ENCODE peak calls at places on chromosome 1, in five cellular contexts. W is activated T-helper 2 cell treated with anti-CD3 and anti-CD28 coated beads, Interferon-gamma antibody, Interleukin-2, Interleukin-4, amounts not matched to agents 10 μg/mL and 5 μg/mL and 100 μg/mL, durations not matched to agents 14 hours and 24 hours and 36 hours; I is GDM1; J is GM12891; L is tibial nerve. O is an unnamed sample.

GRCh38 chr1:78143152-78143551 is 97.4 kb downstream of the GIPC2 start:
- DNase-seq in W (no peak), L (no peak), J (peak; percentile 10), I (peak; percentile 10), O (no peak)

GRCh38 chr1:228036701-228037231 is 30.0 kb downstream of the WNT3A start:
- DNase-seq in W (no peak), J (no peak), I (no peak), L (no peak), O (peak; percentile 57)

GRCh38 chr1:5637171-5637570 is 355.1 kb downstream of the NPHP4 start:
- DNase-seq in W (no peak), L (peak; percentile 43), I (no peak), J (no peak), O (no peak)

GRCh38 chr1:58895082-58895481 is 111.2 kb upstream of the JUN start:
- DNase-seq in J (no peak), W (no peak), I (no peak), L (no peak), O (no peak)

GRCh38 chr1:209326876-209327275 is 256.6 kb upstream of the CAMK1G start:
- DNase-seq in L (no peak), W (no peak), I (no peak), J (no peak), O (no peak)

GRCh38 chr1:22776051-22776611 is 65.5 kb downstream of the EPHB2 start:
- DNase-seq in L (no peak), J (no peak), W (no peak), I (no peak), O (no peak)

GRCh38 chr1:14466006-14466405 is 132.5 kb upstream of the KAZN start:
- DNase-seq in W (no peak), L (no peak), I (no peak), J (no peak), O (no peak)

GRCh38 chr1:187051618-187052232 is 223.0 kb downstream of the PLA2G4A start:
- DNase-seq in W (no peak), J (peak; percentile 5), L (no peak), I (no peak), O (no peak)

GRCh38 chr1:48027533-48027835 is 30.3 kb upstream of the TRABD2B start:
- DNase-seq in I (no peak), W (no peak), L (no peak), J (no peak), O (peak; percentile 40)

GRCh38 chr1:228277491-228278431 is 69.9 kb downstream of the OBSCN start:
- DNase-seq in W (no peak), J (no peak), L (no peak), I (no peak), O (peak; percentile 6)

GRCh38 chr1:149885364-149886111 is 13.8 kb upstream of the BOLA1 start:
- DNase-seq in L (peak; percentile 86), W (peak; percentile 76), J (no peak), I (peak; percentile 72), O (peak; percentile 76)

GRCh38 chr1:93177991-93178390 is 2.2 kb downstream of the TMED5 start:
- DNase-seq in W (no peak), L (no peak), I (no peak), J (no peak), O (no peak)

GRCh38 chr1:7100479-7100878 is 315.2 kb downstream of the CAMTA1 start:
- DNase-seq in I (no peak), W (no peak), L (no peak), J (no peak), O (no peak)

GRCh38 chr1:41900611-41901444 is 17.9 kb downstream of the HIVEP3 start:
- DNase-seq in W (no peak), J (no peak), L (no peak), I (no peak), O (no peak)

GRCh38 chr1:47983677-47984076 is 13.5 kb downstream of the TRABD2B start:
- DNase-seq in L (no peak), J (no peak), I (no peak), W (no peak), O (peak; percentile 33)

GRCh38 chr1:94670273-94670672 is 128.7 kb upstream of the F3 start:
- DNase-seq in I (no peak), J (no peak), W (no peak), L (no peak), O (no peak)

GRCh38 chr1:204974326-204974725 is 68.7 kb upstream of the CNTN2 start:
- DNase-seq in I (no peak), W (no peak), L (no peak), J (no peak), O (no peak)

GRCh38 chr1:229349463-229350385 is 6.9 kb upstream of the CCSAP start:
- DNase-seq in L (no peak), W (no peak), I (no peak), J (no peak), O (no peak)

GRCh38 chr1:234862944-234863515 is 253.1 kb upstream of the IRF2BP2 start:
- DNase-seq in I (no peak), L (peak; percentile 62), J (no peak), W (no peak), O (peak; percentile 88)

GRCh38 chr1:227938276-227938675 is 9.5 kb downstream of the WNT9A start:
- DNase-seq in L (no peak), J (no peak), W (no peak), I (no peak), O (no peak)

GRCh38 chr1:158161458-158161857 is 19.2 kb upstream of the CD1D start:
- DNase-seq in I (no peak), W (no peak), J (no peak), L (no peak), O (no peak)

GRCh38 chr1:225870883-225871282 is 11.3 kb downstream of the TMEM63A start:
- DNase-seq in W (no peak), L (no peak), J (no peak), I (no peak), O (no peak)

GRCh38 chr1:219702551-219703215 is 89.8 kb upstream of the ZC3H11B start:
- DNase-seq in L (no peak), W (no peak), I (no peak), J (no peak), O (no peak)

GRCh38 chr1:79716481-79716880 is 710.0 kb upstream of the ADGRL4 start:
- DNase-seq in I (no peak), W (no peak), J (no peak), L (no peak), O (no peak)

GRCh38 chr1:204319027-204319426 is 40.7 kb downstream of the PLEKHA6 start:
- DNase-seq in I (no peak), J (no peak), L (no peak), W (no peak), O (no peak)

GRCh38 chr1:66431999-66432398 is 102.0 kb upstream of the SGIP1 start:
- DNase-seq in I (no peak), L (no peak), J (no peak), W (no peak), O (no peak)

GRCh38 chr1:6785721-6786505 is 659 bp downstream of the CAMTA1 start:
- DNase-seq in I (no peak), J (peak; percentile 56), W (peak; percentile 24), L (no peak), O (no peak)

GRCh38 chr1:79633456-79633855 is 626.9 kb upstream of the ADGRL4 start:
- DNase-seq in L (no peak), J (no peak), W (no peak), I (no peak), O (no peak)

GRCh38 chr1:225774276-225775147 is 3.1 kb upstream of the SRP9 start:
- DNase-seq in I (no peak), L (no peak), J (no peak), W (no peak), O (no peak)

O was measured in ascending aorta.